ENCODE peak calls at places on chromosomes 4 and X, in seven cellular contexts. L is body of pancreas, I is lower leg skin, E is A549, H is HCT116, M is NB4, J is IMR-90. Y is an unnamed sample.

GRCh38 chr4:112296949-112297483 is at the start of gene ALPK1:
- DNase-seq in L (no peak), I (no peak), E (peak), H (peak), M (peak), J (peak), Y (no peak)

GRCh38 chr4:165379662-165380061 is 854 bp downstream of the CPE start:
- DNase-seq in L (peak), I (peak), E (no peak), H (no peak), M (no peak), J (no peak), Y (no peak)

GRCh38 chr4:96839441-96839840 is 999.5 kb downstream of the PDHA2 start:
- DNase-seq in L (no peak), I (no peak), E (no peak), H (no peak), M (no peak), J (no peak), Y (no peak)

GRCh38 chr4:164252286-164252685 is 501.6 kb upstream of the SMIM31 start:
- DNase-seq in L (no peak), I (no peak), E (no peak), H (no peak), M (no peak), J (no peak), Y (no peak)

GRCh38 chr4:159229164-159229563 is 126.3 kb downstream of the RAPGEF2 start:
- DNase-seq in L (no peak), I (no peak), E (no peak), H (no peak), M (no peak), J (peak), Y (no peak)

GRCh38 chr4:124177647-124178425 is 534.7 kb downstream of the ANKRD50 start:
- DNase-seq in L (no peak), I (no peak), E (peak), H (no peak), M (no peak), J (peak), Y (no peak)

GRCh38 chr4:185881427-185881826 is 69.4 kb upstream of the SORBS2 start:
- DNase-seq in L (no peak), I (no peak), E (no peak), H (no peak), M (no peak), J (no peak), Y (no peak)

GRCh38 chr4:55395529-55396304 is at the start of gene TMEM165:
- DNase-seq in L (peak), I (peak), E (peak), H (peak), M (peak), J (peak), Y (peak)

GRCh38 chrX:318068-318738 is 393 bp downstream of the GTPBP6 start:
- DNase-seq in L (peak), I (peak), E (peak), H (peak), M (peak), J (peak), Y (peak)

GRCh38 chr4:55395218-55395528 is 584 bp upstream of the TMEM165 start:
- DNase-seq in L (no peak), I (no peak), E (no peak), H (no peak), M (no peak), J (no peak), Y (no peak)

GRCh38 chr4:77921701-77922100 is 59.1 kb downstream of the MRPL1 start:
- DNase-seq in L (no peak), I (no peak), E (peak), H (peak), M (no peak), J (peak), Y (no peak)

GRCh38 chr4:22456291-22456690 is 59.6 kb downstream of the ADGRA3 start:
- DNase-seq in L (no peak), I (no peak), E (no peak), H (no peak), M (no peak), J (no peak), Y (no peak)

GRCh38 chr4:188841523-188841922 is 702.3 kb downstream of the TRIML1 start:
- DNase-seq in L (no peak), I (no peak), E (no peak), H (no peak), M (no peak), J (no peak), Y (no peak)

GRCh38 chr4:168019019-168019651 is 73.2 kb upstream of the ANXA10 start:
- DNase-seq in L (no peak), I (no peak), E (no peak), H (no peak), M (no peak), J (peak), Y (no peak)

GRCh38 chr4:16297003-16297402 is 70.7 kb upstream of the TAPT1 start:
- DNase-seq in L (no peak), I (no peak), E (no peak), H (no peak), M (no peak), J (no peak), Y (no peak)

GRCh38 chr4:112889619-112890294 is 159.7 kb upstream of the ANK2 start:
- DNase-seq in L (no peak), I (no peak), E (no peak), H (no peak), M (peak), J (peak), Y (no peak)

GRCh38 chrX:9429767-9430166 is 35.1 kb upstream of the TBL1X start:
- DNase-seq in L (no peak), I (peak), E (no peak), H (no peak), M (no peak), J (no peak), Y (no peak)

GRCh38 chrX:56793533-56794320 is 64.7 kb downstream of the NBDY start:
- DNase-seq in L (peak), I (no peak), E (no peak), H (no peak), M (no peak), J (no peak), Y (no peak)

GRCh38 chrX:16712116-16712824 is at the start of gene CTPS2:
- DNase-seq in L (peak), I (peak), E (peak), H (no peak), M (peak), J (peak), Y (peak)
- TF ChIP-seq POLR2A in L (peak), I (no peak), E (peak), H (no peak), M (no peak), J (no peak), Y (no peak)

GRCh38 chr4:89586864-89587263 is 250.1 kb downstream of the SNCA start:
- DNase-seq in L (no peak), I (no peak), E (no peak), H (peak), M (peak), J (peak), Y (no peak)
- TF ChIP-seq CTCF in L (no peak), I (no peak), E (peak), H (peak), M (no peak), J (no peak), Y (no peak)

GRCh38 chrX:132023117-132023895 is at the start of gene STK26:
- DNase-seq in L (peak), I (peak), E (peak), H (peak), M (peak), J (no peak), Y (peak)
- TF ChIP-seq POLR2A in L (peak), I (no peak), E (peak), H (no peak), M (peak), J (no peak), Y (no peak)

GRCh38 chr4:136056748-136057147 is 1475.5 kb downstream of the PCDH18 start:
- DNase-seq in L (no peak), I (peak), E (no peak), H (no peak), M (peak), J (no peak), Y (no peak)

GRCh38 chr4:136055360-136055759 is 1476.9 kb downstream of the PCDH18 start:
- DNase-seq in L (no peak), I (no peak), E (no peak), H (no peak), M (no peak), J (no peak), Y (no peak)
- TF ChIP-seq CTCF in L (no peak), I (no peak), E (no peak), H (no peak), M (no peak), J (no peak), Y (no peak)

DNA sequence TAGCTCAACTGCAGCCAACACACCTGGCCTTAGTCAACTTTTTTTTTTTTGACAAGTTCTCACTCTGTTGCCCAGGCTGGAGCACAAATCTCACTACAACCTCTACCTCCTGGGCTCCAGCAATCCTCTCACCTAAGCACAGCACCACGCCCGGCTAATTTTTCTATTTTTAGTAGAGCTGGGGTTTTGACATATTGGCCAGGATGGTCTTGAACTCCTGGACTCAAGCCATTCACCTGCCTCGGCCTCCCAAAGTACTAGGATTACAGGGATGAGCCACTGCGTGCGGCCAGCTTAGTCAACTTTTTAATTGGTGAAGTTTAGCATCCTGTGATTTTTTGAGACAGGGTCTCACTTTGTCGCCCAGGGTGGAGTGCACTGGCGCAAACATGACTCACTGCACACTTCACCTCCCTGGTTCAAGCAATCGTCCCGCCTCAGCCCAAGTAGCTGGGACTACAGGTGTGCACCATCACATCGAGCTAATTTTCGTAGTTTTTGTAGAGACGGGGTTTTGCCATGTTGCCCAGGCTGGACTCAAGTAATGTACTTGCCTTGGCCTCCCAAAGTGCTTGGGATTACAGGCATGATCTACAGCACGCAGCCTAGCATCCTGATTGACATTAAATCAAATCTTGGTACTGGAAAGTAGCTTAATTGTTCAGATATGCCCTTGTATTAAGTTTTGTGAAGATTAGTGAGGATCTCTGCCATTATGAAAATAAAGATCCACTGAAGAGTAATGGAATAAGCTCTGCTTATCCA is 8.3 kb downstream of the HNRNPDL start:
- DNase-seq in L (no peak), I (no peak), E (no peak), H (no peak), M (peak), J (no peak), Y (no peak)
- TF ChIP-seq POLR2A in L (no peak), I (no peak), E (no peak), H (no peak), M (peak), J (peak), Y (no peak)

DNA sequence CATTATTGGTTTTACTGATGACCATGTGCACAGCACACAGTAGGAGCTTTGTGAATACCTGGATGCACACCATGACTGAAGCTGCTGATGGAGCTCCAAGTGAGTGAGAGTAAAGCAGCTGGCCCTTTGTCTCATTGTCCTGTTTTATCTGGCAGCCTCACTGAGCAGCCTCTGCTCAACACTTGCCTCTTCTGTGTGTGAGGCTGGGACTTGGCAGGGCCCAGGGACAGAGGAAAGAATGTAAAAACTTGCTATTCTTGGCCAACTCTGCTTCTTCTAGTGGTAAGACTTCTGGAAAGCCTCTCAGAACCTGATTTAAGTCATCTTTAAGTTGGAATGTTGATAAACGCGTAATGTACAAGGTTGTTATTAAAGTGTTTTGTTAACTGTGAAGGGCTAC is 61.4 kb downstream of the BEX1 start:
- DNase-seq in L (no peak), I (no peak), E (no peak), H (no peak), M (no peak), J (no peak), Y (no peak)
- TF ChIP-seq CTCF in L (no peak), I (no peak), E (no peak), H (no peak), M (no peak), J (no peak), Y (no peak)

GRCh38 chr4:182897601-182898478 is 19.3 kb downstream of the DCTD start:
- DNase-seq in L (peak), I (peak), E (no peak), H (no peak), M (no peak), J (no peak), Y (no peak)

GRCh38 chr4:182904271-182904761 is 12.9 kb downstream of the DCTD start:
- DNase-seq in L (no peak), I (no peak), E (no peak), H (no peak), M (no peak), J (no peak), Y (no peak)

GRCh38 chr4:182898479-182898799 is 18.7 kb downstream of the DCTD start:
- DNase-seq in L (no peak), I (peak), E (no peak), H (no peak), M (no peak), J (no peak), Y (no peak)

GRCh38 chr4:182903013-182903412 is 14.2 kb downstream of the DCTD start:
- DNase-seq in L (no peak), I (no peak), E (no peak), H (no peak), M (no peak), J (no peak), Y (no peak)

GRCh38 chr4:182901337-182901736 is 15.8 kb downstream of the DCTD start:
- DNase-seq in L (no peak), I (no peak), E (no peak), H (no peak), M (no peak), J (no peak), Y (no peak)
- TF ChIP-seq POLR2A in L (no peak), I (no peak), E (no peak), H (no peak), M (no peak), J (no peak), Y (no peak)